ENCODE peak calls at places on chromosomes 11 and 22, in five cellular contexts. Z is sigmoid colon, Q is suprapubic skin, S is transverse colon, N is K562. T is an unnamed sample.

GRCh38 chr11:3370268-3370870 is 8.6 kb downstream of the ZNF195 start:
- DNase-seq in Z (no peak), Q (no peak), S (no peak), N (no peak), T (no peak)

GRCh38 chr11:120660024-120660565 is 148.5 kb downstream of the GRIK4 start:
- DNase-seq in Z (no peak), Q (no peak), S (peak; percentile 41), N (peak; percentile 67), T (peak; percentile 87)

GRCh38 chr11:75626692-75627536 is 41.9 kb downstream of the MAP6 start:
- DNase-seq in Z (no peak), Q (no peak), S (no peak), N (no peak), T (no peak)

GRCh38 chr11:71499125-71499524 is 27.9 kb upstream of the KRTAP5-7 start:
- DNase-seq in Z (no peak), Q (peak; percentile 15), S (no peak), N (no peak), T (no peak)

GRCh38 chr11:46664612-46665011 is 35.8 kb downstream of the ARHGAP1 start:
- DNase-seq in Z (no peak), Q (no peak), S (no peak), N (peak; percentile 66), T (no peak)

GRCh38 chr11:2586091-2586792 is 113.6 kb downstream of the KCNQ1OT1 start:
- DNase-seq in Z (peak; percentile 57), Q (peak; percentile 56), S (peak; percentile 6), N (no peak), T (no peak)

GRCh38 chr22:38315801-38316339 is 1.4 kb downstream of the CSNK1E start:
- DNase-seq in Z (no peak), Q (no peak), S (no peak), N (no peak), T (no peak)

GRCh38 chr11:57640068-57640800 is 9.5 kb downstream of the YPEL4 start:
- DNase-seq in Z (no peak), Q (no peak), S (no peak), N (no peak), T (no peak)

GRCh38 chr22:25380141-25380747 is 160.8 kb downstream of the CRYBB2 start:
- DNase-seq in Z (no peak), Q (no peak), S (peak; percentile 56), N (no peak), T (no peak)

GRCh38 chr11:120209750-120210650 is 832 bp upstream of the OAF start:
- DNase-seq in Z (no peak), Q (no peak), S (no peak), N (no peak), T (no peak)

GRCh38 chr22:41940853-41941765 is 5.8 kb downstream of the CENPM start:
- DNase-seq in Z (peak; percentile 91), Q (peak; percentile 90), S (peak; percentile 92), N (peak; percentile 79), T (peak; percentile 95)

GRCh38 chr22:33438273-33438672 is 380.1 kb upstream of the SYN3 start:
- DNase-seq in Z (peak; percentile 74), Q (no peak), S (no peak), N (peak; percentile 0), T (no peak)

GRCh38 chr11:114683007-114683406 is 4.7 kb downstream of the NXPE2 start:
- DNase-seq in Z (no peak), Q (no peak), S (no peak), N (no peak), T (no peak)

GRCh38 chr22:42074153-42074750 is at the start of gene PHETA2:
- DNase-seq in Z (no peak), Q (peak; percentile 80), S (peak; percentile 63), N (no peak), T (peak; percentile 67)

GRCh38 chr11:11397043-11397415 is 44.0 kb upstream of the CSNK2A3 start:
- DNase-seq in Z (no peak), Q (no peak), S (no peak), N (no peak), T (no peak)

GRCh38 chr22:36536717-36537116 is 7.8 kb upstream of the EIF3D start:
- DNase-seq in Z (no peak), Q (no peak), S (no peak), N (no peak), T (no peak)

GRCh38 chr11:9047986-9048522 is 43.3 kb downstream of the SCUBE2 start:
- DNase-seq in Z (peak; percentile 78), Q (no peak), S (no peak), N (no peak), T (no peak)

GRCh38 chr11:3826721-3827120 is 14.0 kb downstream of the RHOG start:
- DNase-seq in Z (no peak), Q (no peak), S (no peak), N (no peak), T (no peak)

GRCh38 chr11:121067453-121067852 is 33.6 kb upstream of the TECTA start:
- DNase-seq in Z (no peak), Q (no peak), S (no peak), N (no peak), T (no peak)

GRCh38 chr11:69418576-69419296 is 62.7 kb upstream of the LINC01488 start:
- DNase-seq in Z (peak; percentile 54), Q (no peak), S (no peak), N (no peak), T (no peak)

GRCh38 chr11:47413908-47414684 is 5.7 kb downstream of the SLC39A13 start:
- DNase-seq in Z (peak; percentile 81), Q (no peak), S (no peak), N (peak; percentile 37), T (no peak)

GRCh38 chr22:27388090-27388600 is 413.4 kb downstream of the MN1 start:
- DNase-seq in Z (no peak), Q (no peak), S (no peak), N (no peak), T (no peak)

GRCh38 chr11:95586155-95586554 is 203.4 kb downstream of the FAM76B start:
- DNase-seq in Z (no peak), Q (no peak), S (no peak), N (no peak), T (no peak)

DNA sequence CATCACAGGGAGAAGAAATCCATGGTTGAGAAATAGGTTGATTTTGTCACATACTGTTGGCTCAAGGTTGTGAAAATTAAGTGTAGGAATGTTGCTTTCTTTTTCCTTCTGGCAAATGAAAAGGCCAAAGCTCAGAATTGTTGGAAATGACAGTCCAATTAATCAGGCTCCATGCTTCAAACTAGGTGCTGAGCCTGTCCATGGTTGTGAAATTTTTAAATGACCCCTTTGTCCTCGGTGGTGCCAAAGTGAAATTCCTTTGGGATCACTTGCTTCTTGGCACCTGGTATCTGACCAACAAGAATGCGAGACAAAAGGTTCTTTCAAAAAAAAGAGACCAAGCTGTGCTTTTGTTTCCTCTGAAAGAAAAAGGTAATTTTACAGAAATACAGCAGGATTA is 451.9 kb downstream of the ETS1 start:
- DNase-seq in Z (no peak), Q (no peak), S (no peak), N (no peak), T (no peak)
- TF ChIP-seq EP300 in Z (no peak), Q (no peak), S (no peak), N (no peak), T (no peak)

GRCh38 chr22:28505416-28506156 is 174.1 kb downstream of the TTC28 start:
- DNase-seq in Z (no peak), Q (no peak), S (no peak), N (no peak), T (no peak)
- TF ChIP-seq EP300 in Z (no peak), Q (no peak), S (no peak), N (no peak), T (no peak)

GRCh38 chr22:22865311-22866072 is 22.1 kb upstream of the IGLL5 start:
- DNase-seq in Z (no peak), Q (no peak), S (peak; percentile 58), N (no peak), T (no peak)
- TF ChIP-seq EP300 in Z (no peak), Q (no peak), S (no peak), N (no peak), T (no peak)

GRCh38 chr11:66408488-66409214 is 12.2 kb upstream of the NPAS4 start:
- DNase-seq in Z (peak; percentile 98), Q (peak; percentile 88), S (peak; percentile 90), N (peak; percentile 93), T (peak; percentile 100)
- TF ChIP-seq EP300 in Z (peak; percentile 45), Q (no peak), S (peak; percentile 47), N (peak; percentile 31), T (no peak)

GRCh38 chr11:18395735-18396504 is 1.6 kb downstream of the LDHA start:
- DNase-seq in Z (peak; percentile 99), Q (peak; percentile 99), S (peak; percentile 98), N (peak; percentile 98), T (peak; percentile 98)
- TF ChIP-seq EP300 in Z (no peak), Q (no peak), S (peak; percentile 36), N (peak; percentile 53), T (no peak)

GRCh38 chr11:131893103-131893502 is 522.7 kb downstream of the NTM start:
- DNase-seq in Z (no peak), Q (no peak), S (no peak), N (no peak), T (no peak)
- TF ChIP-seq EP300 in Z (no peak), Q (no peak), S (no peak), N (no peak), T (no peak)

GRCh38 chr11:86484164-86484794 is 109.6 kb downstream of the CCDC81 start:
- DNase-seq in Z (peak; percentile 75), Q (peak; percentile 81), S (no peak), N (peak; percentile 63), T (no peak)
- TF ChIP-seq EP300 in Z (no peak), Q (no peak), S (no peak), N (peak; percentile 55), T (no peak)

T was measured in H1.